ENCODE peak calls at places on chromosomes 2 and 18, in ten cellular contexts. Z is heart right ventricle, X is lower lobe of right lung, D is uterus, J is AG09309, O is HFF-Myc, U is lung, M is left ventricle myocardium inferior, S is GM20000, T is A549. W is an unnamed sample.

GRCh38 chr18:63088262-63088661 is 231.3 kb downstream of the BCL2 start:
- DNase-seq in T (no peak), Z (no peak), X (no peak), M (no peak), D (no peak), O (no peak), J (no peak), S (no peak), U (no peak), W (no peak)

GRCh38 chr18:49041677-49042570 is 91.2 kb upstream of the SMAD7 start:
- DNase-seq in U (peak), Z (peak), O (no peak), S (no peak), T (peak), J (no peak), X (no peak), D (peak), M (peak), W (no peak)

GRCh38 chr2:88087763-88088162 is 20.1 kb downstream of the SMYD1 start:
- DNase-seq in U (no peak), O (no peak), Z (no peak), X (no peak), J (no peak), S (no peak), M (no peak), T (no peak), D (no peak), W (no peak)

GRCh38 chr18:56286775-56287174 is 351.6 kb downstream of the TXNL1 start:
- DNase-seq in X (no peak), D (no peak), T (no peak), J (peak), U (no peak), M (no peak), S (no peak), O (peak), Z (no peak), W (no peak)

GRCh38 chr2:226079677-226080076 is 680.2 kb downstream of the NYAP2 start:
- DNase-seq in J (peak), S (no peak), X (no peak), U (no peak), T (no peak), O (peak), D (no peak), M (no peak), Z (no peak), W (no peak)

GRCh38 chr18:78792094-78792493 is 187.5 kb upstream of the SALL3 start:
- DNase-seq in D (no peak), Z (no peak), O (no peak), X (no peak), S (no peak), U (no peak), T (no peak), J (no peak), M (no peak), W (no peak)

GRCh38 chr18:75209952-75210261 is 690 bp upstream of the TSHZ1 start:
- DNase-seq in U (no peak), S (peak), X (no peak), O (no peak), M (no peak), D (no peak), T (no peak), J (no peak), Z (no peak), W (no peak)

GRCh38 chr2:100141906-100142305 is 484 bp downstream of the AFF3 start:
- DNase-seq in U (no peak), T (no peak), X (no peak), D (no peak), J (no peak), S (no peak), O (no peak), M (no peak), Z (no peak), W (no peak)

GRCh38 chr2:36708119-36708741 is 11.7 kb downstream of the VIT start:
- DNase-seq in X (no peak), D (no peak), M (no peak), Z (no peak), T (no peak), O (peak), J (no peak), U (no peak), S (no peak), W (no peak)

GRCh38 chr2:71603311-71603794 is 150.0 kb downstream of the DYSF start:
- DNase-seq in U (no peak), Z (no peak), T (no peak), O (no peak), S (no peak), X (peak), D (no peak), M (peak), J (no peak), W (no peak)

GRCh38 chr2:219385958-219386520 is 1.7 kb downstream of the DNPEP start:
- DNase-seq in S (no peak), U (no peak), M (no peak), D (no peak), O (no peak), J (no peak), Z (no peak), T (no peak), X (no peak), W (no peak)

GRCh38 chr2:109407401-109408335 is 206.1 kb downstream of the SEPTIN10 start:
- DNase-seq in Z (no peak), U (no peak), J (no peak), X (no peak), O (no peak), D (no peak), M (no peak), S (no peak), T (no peak), W (no peak)

GRCh38 chr18:74342416-74343043 is 26.9 kb downstream of the C18orf63 start:
- DNase-seq in T (peak), Z (peak), M (no peak), X (no peak), J (peak), U (no peak), D (no peak), O (peak), S (no peak), W (no peak)

GRCh38 chr18:34506198-34506597 is 203.9 kb upstream of the DTNA start:
- DNase-seq in Z (no peak), M (no peak), J (no peak), X (no peak), O (no peak), U (no peak), D (no peak), S (no peak), T (no peak), W (no peak)

GRCh38 chr2:10912796-10913445 is 1.2 kb downstream of the KCNF1 start:
- DNase-seq in U (no peak), T (no peak), D (no peak), O (no peak), X (no peak), S (no peak), J (no peak), Z (no peak), M (no peak), W (no peak)

GRCh38 chr2:10912076-10912731 is 470 bp downstream of the KCNF1 start:
- DNase-seq in U (no peak), M (no peak), O (no peak), S (no peak), Z (no peak), J (no peak), X (no peak), T (no peak), D (no peak), W (no peak)

GRCh38 chr2:10909996-10910341 is 1.8 kb upstream of the KCNF1 start:
- DNase-seq in M (no peak), T (no peak), X (no peak), Z (no peak), S (no peak), U (no peak), J (no peak), D (no peak), O (no peak), W (no peak)

GRCh38 chr2:10910625-10911024 is 1.1 kb upstream of the KCNF1 start:
- DNase-seq in X (no peak), O (no peak), S (no peak), U (no peak), Z (no peak), J (no peak), M (no peak), D (no peak), T (no peak), W (no peak)

GRCh38 chr2:10911291-10912075 is at the start of gene KCNF1:
- DNase-seq in O (no peak), M (no peak), J (no peak), Z (no peak), S (no peak), T (peak), X (no peak), U (no peak), D (no peak), W (peak)
- TF ChIP-seq CTCF in O (peak), M (peak), J (peak), Z (peak), S (no peak), T (peak), X (no peak), U (no peak), D (no peak), W (peak)

DNA sequence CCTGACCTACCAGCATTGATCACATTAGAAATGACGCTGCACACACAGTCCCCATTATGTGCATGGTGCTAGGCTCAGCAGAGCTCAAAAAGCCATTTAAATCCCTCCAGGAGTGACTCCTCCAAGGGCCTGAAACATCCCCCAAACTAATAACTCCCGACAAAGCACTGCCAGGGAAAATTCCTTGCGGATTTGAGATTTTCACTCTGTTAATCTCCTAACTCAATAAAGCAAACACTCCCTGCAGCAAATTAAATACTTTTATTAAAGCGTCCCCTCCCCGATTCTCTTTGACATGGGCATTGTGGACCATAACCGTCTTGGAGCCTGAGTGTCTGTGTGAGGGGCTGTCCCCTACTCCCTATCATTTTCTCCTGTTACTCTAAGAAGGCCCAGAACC is 61.6 kb downstream of the SLC4A5 start:
- DNase-seq in X (no peak), M (no peak), T (no peak), J (no peak), O (no peak), S (no peak), U (no peak), D (no peak), Z (no peak), W (no peak)
- TF ChIP-seq CTCF in X (no peak), M (no peak), T (no peak), J (no peak), O (no peak), S (no peak), U (no peak), D (no peak), Z (no peak), W (no peak)

GRCh38 chr2:45936623-45936979 is 285.1 kb downstream of the PRKCE start:
- DNase-seq in M (no peak), Z (no peak), D (no peak), U (no peak), J (no peak), T (no peak), O (no peak), X (no peak), S (no peak), W (no peak)
- TF ChIP-seq CTCF in M (no peak), Z (peak), D (no peak), U (no peak), J (no peak), T (no peak), O (no peak), X (no peak), S (peak), W (no peak)

GRCh38 chr2:99067871-99068270 is 73.6 kb upstream of the C2orf15 start:
- DNase-seq in M (no peak), J (no peak), Z (no peak), X (no peak), T (no peak), O (no peak), S (no peak), D (no peak), U (no peak), W (no peak)

GRCh38 chr2:99066602-99067001 is 74.9 kb upstream of the C2orf15 start:
- DNase-seq in J (peak), U (no peak), Z (no peak), X (no peak), D (no peak), O (peak), T (peak), M (no peak), S (peak), W (no peak)

GRCh38 chr2:99066075-99066557 is 75.4 kb upstream of the C2orf15 start:
- DNase-seq in T (peak), O (peak), D (no peak), J (peak), U (no peak), Z (no peak), M (no peak), S (peak), X (no peak), W (no peak)
- TF ChIP-seq CTCF in T (peak), O (peak), D (no peak), J (peak), U (peak), Z (peak), M (peak), S (peak), X (peak), W (peak)

GRCh38 chr2:121570665-121571055 is 40.0 kb downstream of the RNU4ATAC start:
- DNase-seq in O (no peak), Z (no peak), M (no peak), D (no peak), T (no peak), U (no peak), X (no peak), S (no peak), J (no peak), W (no peak)

GRCh38 chr2:121579326-121579725 is 48.6 kb downstream of the RNU4ATAC start:
- DNase-seq in S (no peak), U (no peak), M (no peak), D (no peak), T (no peak), O (no peak), X (no peak), Z (no peak), J (no peak), W (no peak)

GRCh38 chr2:121575800-121576199 is 45.1 kb downstream of the RNU4ATAC start:
- DNase-seq in Z (no peak), X (no peak), D (no peak), S (no peak), J (no peak), M (no peak), T (no peak), O (no peak), U (no peak), W (no peak)

DNA sequence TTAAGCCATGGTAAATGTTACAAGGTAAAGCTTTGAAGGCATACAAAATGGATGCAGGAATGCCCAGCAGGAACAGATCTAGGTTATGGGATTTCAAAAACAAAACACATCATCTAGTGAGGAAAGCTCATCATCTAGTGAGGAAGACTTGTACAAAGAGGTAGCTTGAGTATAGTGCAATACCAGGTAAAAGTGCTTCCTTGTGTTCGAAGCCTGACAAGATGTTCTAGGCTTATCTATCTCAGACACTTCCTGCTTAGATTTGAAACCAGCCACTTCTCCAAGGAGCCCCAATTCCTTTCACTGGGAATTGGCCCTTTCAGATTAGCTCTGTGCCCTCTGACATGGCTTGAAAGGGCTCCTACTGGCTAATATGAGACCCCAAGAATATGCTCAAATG is 45.6 kb downstream of the RNU4ATAC start:
- DNase-seq in S (no peak), X (no peak), O (no peak), D (no peak), J (no peak), T (no peak), Z (no peak), U (no peak), M (no peak), W (no peak)
- TF ChIP-seq CTCF in S (no peak), X (no peak), O (no peak), D (no peak), J (no peak), T (no peak), Z (no peak), U (no peak), M (no peak), W (no peak)

DNA sequence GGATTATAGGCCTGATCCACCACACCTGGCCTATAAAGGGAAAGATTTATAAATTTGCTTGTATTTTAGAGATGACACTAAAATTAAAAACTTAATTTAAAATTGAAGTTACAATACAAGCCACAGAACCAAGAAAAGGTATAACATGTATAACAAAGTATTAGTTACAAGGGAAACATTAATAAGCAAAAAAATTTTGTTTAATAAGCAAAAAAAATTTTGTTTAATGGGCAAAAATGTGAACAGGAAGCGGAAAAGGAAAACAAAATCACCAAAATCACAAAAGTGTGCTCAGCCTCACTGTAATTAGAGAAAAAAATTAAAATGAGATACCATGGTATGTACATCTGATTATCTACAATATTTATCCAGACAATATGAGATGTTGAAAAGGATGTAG is 15.9 kb upstream of the NDUFV2 start:
- DNase-seq in M (no peak), J (no peak), T (no peak), X (no peak), D (no peak), U (no peak), S (no peak), O (no peak), Z (no peak), W (no peak)
- TF ChIP-seq CTCF in M (no peak), J (no peak), T (no peak), X (no peak), D (no peak), U (no peak), S (no peak), O (no peak), Z (no peak), W (no peak)

GRCh38 chr2:202871161-202872141 is at the start of gene ICA1L:
- DNase-seq in X (peak), S (peak), Z (peak), M (peak), T (peak), J (no peak), O (no peak), D (peak), U (peak), W (peak)

GRCh38 chr2:202870431-202871160 is 970 bp downstream of the ICA1L start:
- DNase-seq in J (no peak), U (peak), O (peak), X (peak), D (peak), S (peak), Z (peak), M (peak), T (peak), W (peak)
- TF ChIP-seq CTCF in J (peak), U (peak), O (peak), X (peak), D (no peak), S (peak), Z (peak), M (peak), T (peak), W (peak)

DNA sequence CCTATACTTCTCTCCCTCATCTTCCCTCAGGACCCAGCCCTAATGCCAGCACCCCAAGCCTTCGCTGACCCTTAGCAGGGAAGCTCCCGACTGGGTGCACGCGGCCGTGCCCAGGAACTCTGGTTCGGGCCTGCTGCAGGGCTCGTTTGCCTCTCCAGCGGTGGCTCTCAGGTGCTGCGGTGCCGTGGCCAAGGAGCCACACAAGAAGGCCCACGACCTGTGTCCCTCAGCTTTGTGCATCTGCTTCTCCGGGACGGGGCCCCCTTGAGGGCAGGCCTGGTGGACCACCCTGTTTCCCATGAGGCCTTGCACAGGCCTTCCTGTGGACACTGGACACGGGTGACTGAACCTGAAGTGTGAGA is 17.7 kb downstream of the BOK start:
- DNase-seq in D (no peak), S (no peak), M (peak), U (no peak), J (no peak), T (no peak), Z (no peak), X (peak), O (no peak), W (no peak)
- TF ChIP-seq CTCF in D (no peak), S (no peak), M (no peak), U (no peak), J (no peak), T (no peak), Z (no peak), X (no peak), O (no peak), W (no peak)

DNA sequence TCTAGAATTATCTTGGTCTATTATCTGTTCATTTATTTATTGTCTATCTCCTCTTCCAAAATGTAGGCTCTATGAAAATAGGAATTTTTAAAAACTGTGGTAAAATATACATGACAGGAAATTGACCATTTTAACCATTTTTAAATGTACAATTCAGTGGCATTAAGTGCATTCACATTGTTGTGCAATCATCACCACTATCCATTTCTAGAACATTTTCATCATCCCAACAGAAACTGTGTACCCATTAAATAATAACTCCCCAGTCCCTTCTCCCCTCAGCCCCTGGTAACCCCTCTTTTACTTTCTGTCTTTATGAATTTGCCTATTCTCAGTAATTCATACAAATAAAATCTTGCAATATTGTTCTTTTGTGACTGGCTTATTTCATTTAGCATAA is 71.1 kb upstream of the LCLAT1 start:
- DNase-seq in J (no peak), U (no peak), S (no peak), X (no peak), D (no peak), M (no peak), O (no peak), Z (no peak), T (no peak), W (no peak)
- TF ChIP-seq CTCF in J (no peak), U (no peak), S (no peak), X (no peak), D (no peak), M (no peak), O (no peak), Z (no peak), T (no peak), W (no peak)

W was measured in progenitor cell of endocrine pancreas.